ENCODE peak calls at places on chromosomes 1 and 21, in eight cellular contexts. X is hepatocyte, M is MM.1S, Z is PC-3, A is SK-N-SH, I is neural progenitor cell, D is OCI-LY7, V is HCT116. P is an unnamed sample.

GRCh38 chr1:93579891-93580290 is 101.7 kb downstream of the BCAR3 start:
- DNase-seq in Z (peak; percentile 90), D (no peak), X (peak; percentile 80), V (no peak), I (no peak), M (no peak), A (no peak), P (peak; percentile 91)

GRCh38 chr1:97918961-97919360 is 1.9 kb downstream of the DPYD start:
- DNase-seq in X (no peak), V (no peak), A (no peak), D (no peak), M (no peak), I (no peak), Z (no peak), P (no peak)

GRCh38 chr21:35097525-35097924 is 48.4 kb upstream of the RUNX1 start:
- DNase-seq in M (no peak), I (no peak), Z (no peak), D (no peak), V (no peak), X (no peak), A (no peak), P (no peak)

GRCh38 chr21:35045539-35046222 is 3.4 kb downstream of the RUNX1 start:
- DNase-seq in M (no peak), Z (no peak), I (no peak), V (no peak), D (no peak), X (no peak), A (no peak), P (no peak)

GRCh38 chr1:12472798-12473551 is 145.0 kb downstream of the DHRS3 start:
- DNase-seq in M (no peak), D (no peak), I (no peak), A (no peak), Z (no peak), X (peak; percentile 65), V (no peak), P (no peak)

GRCh38 chr21:36639769-36640168 is 59.1 kb upstream of the SIM2 start:
- DNase-seq in V (no peak), D (no peak), Z (no peak), A (no peak), X (no peak), M (no peak), I (no peak), P (no peak)

GRCh38 chr1:10105484-10105883 is 72.7 kb downstream of the UBE4B start:
- DNase-seq in V (no peak), X (no peak), I (no peak), Z (no peak), A (no peak), D (no peak), M (no peak), P (no peak)

GRCh38 chr1:101520302-101520701 is 283.5 kb downstream of the S1PR1 start:
- DNase-seq in V (peak; percentile 32), A (peak; percentile 42), D (peak; percentile 42), Z (peak; percentile 67), X (peak; percentile 72), M (peak; percentile 22), I (peak; percentile 77), P (peak; percentile 71)

GRCh38 chr1:94884101-94884875 is 42.6 kb downstream of the CNN3 start:
- DNase-seq in Z (peak; percentile 57), A (peak; percentile 71), M (no peak), I (peak; percentile 82), V (no peak), D (no peak), X (peak; percentile 75), P (peak; percentile 84)

GRCh38 chr1:85047472-85048295 is 616 bp downstream of the MCOLN3 start:
- DNase-seq in D (no peak), Z (no peak), V (no peak), I (peak; percentile 63), X (peak; percentile 28), A (peak; percentile 58), M (no peak), P (peak; percentile 54)

GRCh38 chr1:186435336-186435735 is 25.6 kb downstream of the PDC start:
- DNase-seq in M (no peak), D (no peak), A (no peak), X (no peak), I (no peak), Z (peak; percentile 1), V (no peak), P (peak; percentile 59)

GRCh38 chr1:197884173-197884572 is 18.3 kb upstream of the C1orf53 start:
- DNase-seq in V (no peak), M (no peak), D (no peak), I (no peak), A (no peak), Z (no peak), X (peak; percentile 27), P (no peak)

GRCh38 chr1:185864889-185865288 is 130.7 kb downstream of the HMCN1 start:
- DNase-seq in A (no peak), D (no peak), M (no peak), I (no peak), X (no peak), V (no peak), Z (peak; percentile 70), P (peak; percentile 94)

GRCh38 chr1:153506831-153507413 is 28.9 kb downstream of the S100A6 start:
- DNase-seq in Z (peak; percentile 94), D (no peak), X (peak; percentile 83), M (no peak), A (no peak), V (no peak), I (no peak), P (peak; percentile 95)

DNA sequence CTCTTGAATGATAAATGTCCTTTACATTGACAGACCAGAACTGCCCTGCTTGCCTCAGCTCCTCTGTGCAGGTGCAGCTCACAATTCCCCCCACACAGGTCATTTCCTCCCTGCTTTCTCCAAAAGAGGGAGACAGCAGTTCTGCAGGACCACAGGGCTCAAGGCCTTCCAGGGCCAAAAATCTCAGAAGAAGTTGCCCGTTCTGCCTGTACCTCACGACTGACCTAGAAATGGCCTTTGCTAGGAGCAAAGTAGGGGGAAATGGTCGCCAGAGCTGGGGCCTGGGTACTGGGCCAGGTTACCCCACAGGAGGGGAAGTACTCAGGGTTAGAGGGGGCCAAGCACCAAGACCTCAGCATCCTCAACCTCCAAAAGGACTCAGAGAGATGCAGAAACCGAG is 11.1 kb downstream of the RNU1-2 start:
- DNase-seq in M (no peak), A (no peak), I (no peak), D (no peak), V (no peak), Z (no peak), X (no peak), P (no peak)
- TF ChIP-seq EZH2phosphoT487 in M (no peak), A (no peak), I (no peak), D (no peak), V (no peak), Z (no peak), X (no peak), P (no peak)

GRCh38 chr1:111366256-111366655 is 61.3 kb downstream of the OVGP1 start:
- DNase-seq in M (no peak), I (no peak), A (no peak), Z (no peak), D (no peak), X (no peak), V (no peak), P (peak; percentile 58)
- TF ChIP-seq EZH2phosphoT487 in M (no peak), I (no peak), A (no peak), Z (no peak), D (no peak), X (no peak), V (no peak), P (no peak)

GRCh38 chr1:246779561-246780175 is 55.5 kb downstream of the SCCPDH start:
- DNase-seq in M (no peak), I (no peak), V (no peak), D (no peak), A (no peak), X (no peak), Z (no peak), P (no peak)
- TF ChIP-seq EZH2phosphoT487 in M (no peak), I (no peak), V (no peak), D (no peak), A (no peak), X (no peak), Z (no peak), P (no peak)

DNA sequence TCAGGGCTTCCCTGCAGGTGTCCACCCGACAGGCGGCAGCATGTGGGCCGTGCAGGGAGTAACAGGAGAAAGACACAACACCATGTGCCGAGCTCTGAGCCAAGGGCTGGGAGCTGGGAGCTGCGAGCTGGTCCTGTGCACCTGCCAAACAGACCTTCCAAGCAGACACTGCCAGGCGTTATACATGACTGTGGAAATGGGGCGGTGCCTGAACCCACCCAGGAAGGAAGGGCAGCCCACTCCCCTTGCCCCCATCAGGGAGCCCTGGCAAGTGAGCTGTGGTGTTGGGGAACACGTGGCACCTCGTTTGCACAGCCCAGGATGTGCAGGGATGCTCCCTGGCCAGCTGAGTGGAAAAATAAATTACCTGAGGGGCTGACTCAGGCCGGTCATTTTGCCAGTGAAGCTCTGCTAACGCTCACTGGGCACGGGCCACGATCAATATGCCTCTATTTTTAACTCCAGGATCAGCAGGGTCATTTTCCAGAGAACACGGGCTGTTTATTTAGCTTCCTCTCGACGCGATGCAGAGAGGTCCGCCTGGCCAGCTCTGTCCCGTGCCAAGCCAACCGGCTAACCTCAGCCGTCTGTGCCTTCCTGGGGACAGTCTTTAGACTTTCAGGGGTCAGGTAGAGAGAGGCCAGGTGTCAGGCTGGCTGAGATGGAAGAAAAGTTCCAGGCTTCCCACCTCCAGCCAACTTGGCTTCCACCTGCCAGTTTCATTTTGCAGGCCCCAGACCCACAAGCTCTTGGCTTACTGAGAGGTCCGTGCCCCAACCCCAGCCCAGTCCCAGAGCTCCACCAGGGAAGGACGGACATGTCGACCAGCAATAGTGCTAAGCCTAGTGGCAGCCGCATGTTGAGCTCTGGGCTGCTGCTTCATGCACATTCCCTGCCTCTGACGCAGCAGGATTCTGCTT is 196.7 kb upstream of the VAMP3 start:
- DNase-seq in Z (no peak), X (peak; percentile 44), V (no peak), D (no peak), I (no peak), M (no peak), A (no peak), P (no peak)
- TF ChIP-seq EZH2phosphoT487 in Z (no peak), X (no peak), V (no peak), D (no peak), I (no peak), M (no peak), A (no peak), P (no peak)

P was measured in GM23248.